ENCODE peak calls at places on chromosomes 6 and 20, in five cellular contexts. One of them, this sample, is unnamed.

GRCh38 chr20:17622086-17622850 is 52.4 kb downstream of the DSTN start:
- DNase-seq in BE2C: no peak
- DNase-seq in foreskin fibroblast: no peak
- DNase-seq in tibial nerve: no peak
- DNase-seq in hepatocyte: no peak
- DNase-seq in this sample: no peak

GRCh38 chr6:166737231-166737630 is 110.2 kb upstream of the RPS6KA2 start:
- DNase-seq in tibial nerve: no peak
- DNase-seq in hepatocyte: no peak
- DNase-seq in BE2C: no peak
- DNase-seq in foreskin fibroblast: no peak
- DNase-seq in this sample: no peak

GRCh38 chr6:17167327-17167979 is 65.6 kb downstream of the STMND1 start:
- DNase-seq in BE2C: peak; percentile 52
- DNase-seq in tibial nerve: no peak
- DNase-seq in hepatocyte: peak; percentile 69
- DNase-seq in foreskin fibroblast: peak; percentile 49
- DNase-seq in this sample: no peak

GRCh38 chr6:87705070-87705691 is 3.1 kb upstream of the AKIRIN2 start:
- DNase-seq in tibial nerve: no peak
- DNase-seq in foreskin fibroblast: no peak
- DNase-seq in hepatocyte: peak; percentile 47
- DNase-seq in BE2C: no peak
- DNase-seq in this sample: no peak

GRCh38 chr6:150377211-150377781 is 8.5 kb downstream of the IYD start:
- DNase-seq in hepatocyte: no peak
- DNase-seq in tibial nerve: no peak
- DNase-seq in foreskin fibroblast: no peak
- DNase-seq in BE2C: no peak
- DNase-seq in this sample: peak; percentile 6

GRCh38 chr20:48897298-48898044 is 24.0 kb upstream of the ARFGEF2 start:
- DNase-seq in foreskin fibroblast: peak; percentile 80
- DNase-seq in BE2C: peak; percentile 21
- DNase-seq in tibial nerve: no peak
- DNase-seq in hepatocyte: no peak
- DNase-seq in this sample: peak; percentile 86

GRCh38 chr20:61297981-61298380 is 45.9 kb downstream of the CDH4 start:
- DNase-seq in foreskin fibroblast: peak; percentile 10
- DNase-seq in tibial nerve: no peak
- DNase-seq in BE2C: no peak
- DNase-seq in hepatocyte: no peak
- DNase-seq in this sample: peak; percentile 86

GRCh38 chr20:37234254-37234581 is 27.4 kb downstream of the GHRH start:
- DNase-seq in foreskin fibroblast: no peak
- DNase-seq in tibial nerve: no peak
- DNase-seq in hepatocyte: no peak
- DNase-seq in BE2C: peak; percentile 68
- DNase-seq in this sample: no peak

GRCh38 chr20:1536893-1537730 is 20.4 kb downstream of the SIRPD start:
- DNase-seq in tibial nerve: no peak
- DNase-seq in hepatocyte: no peak
- DNase-seq in foreskin fibroblast: no peak
- DNase-seq in BE2C: no peak
- DNase-seq in this sample: no peak

GRCh38 chr6:125747589-125748533 is 1.6 kb upstream of the HEY2 start:
- DNase-seq in tibial nerve: peak; percentile 38
- DNase-seq in hepatocyte: peak; percentile 48
- DNase-seq in foreskin fibroblast: peak; percentile 30
- DNase-seq in BE2C: peak; percentile 21
- DNase-seq in this sample: no peak

GRCh38 chr20:41862023-41862422 is 243.8 kb upstream of the CHD6 start:
- DNase-seq in hepatocyte: no peak
- DNase-seq in tibial nerve: no peak
- DNase-seq in foreskin fibroblast: no peak
- DNase-seq in BE2C: no peak
- DNase-seq in this sample: no peak

GRCh38 chr20:20461526-20461925 is 93.6 kb downstream of the INSM1 start:
- DNase-seq in foreskin fibroblast: no peak
- DNase-seq in BE2C: no peak
- DNase-seq in hepatocyte: no peak
- DNase-seq in tibial nerve: no peak
- DNase-seq in this sample: no peak

GRCh38 chr6:11556308-11556707 is 18.8 kb downstream of the TMEM170B start:
- DNase-seq in foreskin fibroblast: no peak
- DNase-seq in hepatocyte: no peak
- DNase-seq in BE2C: no peak
- DNase-seq in tibial nerve: no peak
- DNase-seq in this sample: no peak

GRCh38 chr6:136226027-136226673 is 24.0 kb downstream of the MTFR2 start:
- DNase-seq in tibial nerve: peak; percentile 75
- DNase-seq in foreskin fibroblast: peak; percentile 80
- DNase-seq in BE2C: peak; percentile 33
- DNase-seq in hepatocyte: peak; percentile 65
- DNase-seq in this sample: peak; percentile 53

GRCh38 chr6:41673704-41674000 is 35.4 kb downstream of the MDFI start:
- DNase-seq in foreskin fibroblast: no peak
- DNase-seq in tibial nerve: no peak
- DNase-seq in BE2C: no peak
- DNase-seq in hepatocyte: no peak
- DNase-seq in this sample: no peak

GRCh38 chr6:57305112-57305511 is 12.3 kb upstream of the PRIM2 start:
- DNase-seq in hepatocyte: no peak
- DNase-seq in BE2C: no peak
- DNase-seq in tibial nerve: no peak
- DNase-seq in foreskin fibroblast: peak; percentile 46
- DNase-seq in this sample: no peak

GRCh38 chr6:38714239-38715015 is 684 bp upstream of the DNAH8 start:
- DNase-seq in tibial nerve: no peak
- DNase-seq in BE2C: no peak
- DNase-seq in hepatocyte: no peak
- DNase-seq in foreskin fibroblast: peak; percentile 22
- DNase-seq in this sample: no peak

GRCh38 chr20:11553603-11554002 is 364.1 kb upstream of the BTBD3 start:
- DNase-seq in tibial nerve: no peak
- DNase-seq in hepatocyte: no peak
- DNase-seq in BE2C: no peak
- DNase-seq in foreskin fibroblast: peak; percentile 40
- DNase-seq in this sample: no peak

GRCh38 chr20:44065401-44066340 is 121.3 kb downstream of the JPH2 start:
- DNase-seq in tibial nerve: no peak
- DNase-seq in foreskin fibroblast: no peak
- DNase-seq in BE2C: no peak
- DNase-seq in hepatocyte: no peak
- DNase-seq in this sample: no peak

GRCh38 chr6:70131528-70131927 is 171.4 kb downstream of the COL9A1 start:
- DNase-seq in foreskin fibroblast: peak; percentile 76
- DNase-seq in tibial nerve: no peak
- DNase-seq in BE2C: no peak
- DNase-seq in hepatocyte: no peak
- DNase-seq in this sample: no peak

GRCh38 chr6:153538491-153538890 is 407.4 kb upstream of the RGS17 start:
- DNase-seq in hepatocyte: no peak
- DNase-seq in BE2C: peak; percentile 10
- DNase-seq in tibial nerve: no peak
- DNase-seq in foreskin fibroblast: peak; percentile 13
- DNase-seq in this sample: no peak

GRCh38 chr20:64038579-64039292 is 2.8 kb downstream of the C20orf204 start:
- DNase-seq in foreskin fibroblast: peak; percentile 88
- DNase-seq in tibial nerve: no peak
- DNase-seq in BE2C: peak; percentile 87
- DNase-seq in hepatocyte: peak; percentile 90
- DNase-seq in this sample: no peak

GRCh38 chr6:84774174-84775158 is 10.1 kb upstream of the TBX18 start:
- DNase-seq in BE2C: peak; percentile 59
- DNase-seq in hepatocyte: peak; percentile 76
- DNase-seq in tibial nerve: peak; percentile 38
- DNase-seq in foreskin fibroblast: peak; percentile 80
- DNase-seq in this sample: no peak

GRCh38 chr6:84777888-84778287 is 13.5 kb upstream of the TBX18 start:
- DNase-seq in BE2C: no peak
- DNase-seq in hepatocyte: no peak
- DNase-seq in foreskin fibroblast: peak; percentile 95
- DNase-seq in tibial nerve: no peak
- DNase-seq in this sample: no peak

GRCh38 chr6:84779917-84780316 is 15.5 kb upstream of the TBX18 start:
- DNase-seq in tibial nerve: no peak
- DNase-seq in hepatocyte: no peak
- DNase-seq in foreskin fibroblast: no peak
- DNase-seq in BE2C: no peak
- DNase-seq in this sample: no peak

GRCh38 chr6:84776392-84776791 is 12.0 kb upstream of the TBX18 start:
- DNase-seq in tibial nerve: no peak
- DNase-seq in BE2C: no peak
- DNase-seq in foreskin fibroblast: no peak
- DNase-seq in hepatocyte: no peak
- DNase-seq in this sample: no peak

DNA sequence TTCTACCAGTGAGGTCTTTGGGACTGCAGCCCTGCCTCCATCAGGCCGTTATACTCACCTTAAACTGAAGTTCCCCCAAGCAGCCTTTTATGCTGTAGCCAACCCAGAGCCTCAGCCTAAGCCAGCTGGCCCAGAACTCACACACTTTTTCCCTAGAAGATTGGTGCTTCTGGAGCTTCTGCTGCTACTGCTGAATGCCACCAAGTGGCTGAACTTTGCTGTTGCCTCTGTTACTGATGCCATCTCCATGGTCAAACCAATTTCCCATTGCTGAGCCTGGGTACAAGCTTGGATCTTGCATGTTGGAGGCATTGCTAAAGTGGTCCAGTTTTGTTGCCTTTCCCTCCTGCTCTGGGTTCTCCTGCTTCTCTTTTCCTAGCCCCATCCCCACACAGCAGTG is 15.0 kb upstream of the TBX18 start:
- DNase-seq in BE2C: no peak
- DNase-seq in foreskin fibroblast: peak; percentile 45
- DNase-seq in hepatocyte: no peak
- DNase-seq in tibial nerve: no peak
- DNase-seq in this sample: no peak
- TF ChIP-seq CTCF in BE2C: peak; percentile 29
- TF ChIP-seq CTCF in foreskin fibroblast: peak; percentile 16
- TF ChIP-seq CTCF in hepatocyte: no peak
- TF ChIP-seq CTCF in tibial nerve: no peak
- TF ChIP-seq CTCF in this sample: peak; percentile 26

GRCh38 chr20:45814314-45814713 is 1.9 kb downstream of the UBE2C start:
- DNase-seq in BE2C: no peak
- DNase-seq in hepatocyte: peak; percentile 27
- DNase-seq in tibial nerve: no peak
- DNase-seq in foreskin fibroblast: no peak
- DNase-seq in this sample: no peak
- H3K4me3 ChIP-seq in BE2C: peak overlapping the region; percentile 38
- H3K4me3 ChIP-seq in hepatocyte: no peak overlapping the region
- H3K4me3 ChIP-seq in tibial nerve: no peak overlapping the region
- H3K4me3 ChIP-seq in foreskin fibroblast: no peak overlapping the region
- H3K4me3 ChIP-seq in this sample: no peak overlapping the region

GRCh38 chr6:15897063-15897934 is 231.6 kb upstream of the MYLIP start:
- DNase-seq in tibial nerve: peak; percentile 61
- DNase-seq in BE2C: no peak
- DNase-seq in hepatocyte: peak; percentile 57
- DNase-seq in foreskin fibroblast: peak; percentile 67
- DNase-seq in this sample: no peak

GRCh38 chr6:15888798-15889772 is 226.3 kb upstream of the DTNBP1 start:
- DNase-seq in BE2C: no peak
- DNase-seq in hepatocyte: no peak
- DNase-seq in tibial nerve: peak; percentile 27
- DNase-seq in foreskin fibroblast: peak; percentile 19
- DNase-seq in this sample: no peak

GRCh38 chr6:15892369-15892768 is 229.5 kb upstream of the DTNBP1 start:
- DNase-seq in BE2C: no peak
- DNase-seq in hepatocyte: no peak
- DNase-seq in tibial nerve: no peak
- DNase-seq in foreskin fibroblast: peak; percentile 58
- DNase-seq in this sample: no peak

GRCh38 chr6:15894973-15895858 is 232.4 kb upstream of the DTNBP1 start:
- DNase-seq in tibial nerve: no peak
- DNase-seq in hepatocyte: no peak
- DNase-seq in foreskin fibroblast: no peak
- DNase-seq in BE2C: no peak
- DNase-seq in this sample: no peak

GRCh38 chr6:15893556-15894253 is 230.9 kb upstream of the DTNBP1 start:
- DNase-seq in tibial nerve: no peak
- DNase-seq in foreskin fibroblast: peak; percentile 30
- DNase-seq in hepatocyte: peak; percentile 32
- DNase-seq in BE2C: no peak
- DNase-seq in this sample: no peak
- TF ChIP-seq CTCF in tibial nerve: no peak
- TF ChIP-seq CTCF in foreskin fibroblast: peak; percentile 31
- TF ChIP-seq CTCF in hepatocyte: peak; percentile 41
- TF ChIP-seq CTCF in BE2C: peak; percentile 75
- TF ChIP-seq CTCF in this sample: peak; percentile 18

GRCh38 chr20:34535301-34535840 is 19.1 kb downstream of the DYNLRB1 start:
- DNase-seq in foreskin fibroblast: no peak
- DNase-seq in tibial nerve: no peak
- DNase-seq in BE2C: no peak
- DNase-seq in hepatocyte: no peak
- DNase-seq in this sample: no peak
- H3K4me3 ChIP-seq in foreskin fibroblast: no peak overlapping the region
- H3K4me3 ChIP-seq in tibial nerve: no peak overlapping the region
- H3K4me3 ChIP-seq in BE2C: no peak overlapping the region
- H3K4me3 ChIP-seq in hepatocyte: no peak overlapping the region
- H3K4me3 ChIP-seq in this sample: no peak overlapping the region

DNA sequence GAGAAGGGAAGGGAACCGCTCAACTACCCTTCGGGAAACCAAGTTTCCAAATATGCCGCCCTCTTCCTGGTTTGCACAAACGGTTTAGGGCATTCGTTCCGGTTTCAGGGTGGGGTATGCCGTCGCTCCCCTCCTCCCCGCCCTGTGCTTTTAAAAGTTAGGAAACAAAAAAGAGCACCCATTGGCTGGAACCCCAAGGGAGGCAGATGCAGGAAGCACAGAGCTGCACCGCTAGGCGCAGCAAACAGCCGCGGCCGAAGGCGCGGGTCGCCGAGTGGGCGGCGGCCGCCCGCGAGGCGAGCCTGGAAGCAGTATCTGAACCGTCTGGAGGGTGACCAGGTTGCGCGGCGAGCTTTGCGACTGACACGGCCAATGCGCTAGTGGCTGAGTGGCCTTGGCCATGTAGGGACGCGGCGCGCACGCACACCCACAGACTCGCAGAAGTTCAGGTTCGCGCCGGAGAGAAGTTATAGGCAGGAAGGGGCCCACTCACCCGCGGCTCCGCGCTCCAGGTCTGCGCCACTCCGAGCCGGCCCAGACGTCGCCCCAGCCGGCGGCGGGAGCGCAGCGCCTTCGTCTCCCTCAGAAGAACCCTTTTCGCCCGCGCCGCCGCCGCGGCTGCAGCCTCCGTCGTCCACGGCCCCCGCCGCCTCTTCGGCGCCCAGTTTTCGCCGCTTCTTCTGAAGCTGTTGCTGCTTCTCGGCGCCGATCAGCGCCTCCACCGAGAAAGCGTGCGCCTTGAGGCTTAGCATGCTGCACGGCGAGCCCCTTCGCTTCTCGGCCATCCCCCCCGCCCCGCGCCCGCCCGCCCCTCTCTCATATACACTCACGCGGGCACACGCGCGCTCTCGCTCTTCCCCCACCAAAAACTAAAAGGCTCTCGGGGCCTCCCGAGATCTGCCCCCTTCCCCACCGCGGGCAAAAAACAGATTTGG is 734 bp downstream of the TBX18 start:
- DNase-seq in hepatocyte: peak; percentile 61
- DNase-seq in tibial nerve: peak; percentile 53
- DNase-seq in BE2C: peak; percentile 52
- DNase-seq in foreskin fibroblast: peak; percentile 96
- DNase-seq in this sample: no peak
- TF ChIP-seq CTCF in hepatocyte: no peak
- TF ChIP-seq CTCF in tibial nerve: no peak
- TF ChIP-seq CTCF in BE2C: no peak
- TF ChIP-seq CTCF in foreskin fibroblast: no peak
- TF ChIP-seq CTCF in this sample: no peak

GRCh38 chr6:116369540-116370327 is 1.0 kb upstream of the DSE start:
- DNase-seq in foreskin fibroblast: no peak
- DNase-seq in hepatocyte: no peak
- DNase-seq in BE2C: no peak
- DNase-seq in tibial nerve: peak; percentile 18
- DNase-seq in this sample: no peak
- H3K4me3 ChIP-seq in foreskin fibroblast: peak overlapping the region; percentile 89
- H3K4me3 ChIP-seq in hepatocyte: peak overlapping the region; percentile 71
- H3K4me3 ChIP-seq in BE2C: peak overlapping the region; percentile 61
- H3K4me3 ChIP-seq in tibial nerve: peak overlapping the region; percentile 77
- H3K4me3 ChIP-seq in this sample: peak overlapping the region; percentile 85

This sample was measured in astrocyte of the cerebellum.